ENCODE peak calls at places on chromosomes 5 and 9, in five cellular contexts. L, Z, G, C and S are unnamed samples.

GRCh38 chr9:20593131-20593530 is 29.2 kb downstream of the MLLT3 start:
- ATAC-seq in Z (no peak), L (no peak), C (no peak), G (no peak), S (no peak)

GRCh38 chr9:5536684-5537083 is 26.4 kb downstream of the PDCD1LG2 start:
- ATAC-seq in Z (no peak), C (no peak), L (no peak), G (no peak), S (no peak)

GRCh38 chr9:110926828-110927227 is 111.4 kb downstream of the LPAR1 start:
- ATAC-seq in Z (no peak), C (no peak), G (no peak), L (no peak), S (no peak)

GRCh38 chr9:131082774-131083512 is 13.4 kb upstream of the AIF1L start:
- ATAC-seq in C (peak), G (peak), Z (no peak), L (no peak), S (no peak)

GRCh38 chr9:12775373-12775962 is 648 bp downstream of the LURAP1L start:
- ATAC-seq in Z (peak), C (peak), L (peak), G (peak), S (peak)

GRCh38 chr5:66850354-66851075 is 254.3 kb downstream of the MAST4 start:
- ATAC-seq in L (no peak), Z (no peak), G (no peak), C (no peak), S (no peak)

GRCh38 chr5:67935908-67936573 is 279.5 kb upstream of the PIK3R1 start:
- ATAC-seq in Z (no peak), C (no peak), G (no peak), L (no peak), S (no peak)

GRCh38 chr5:137566780-137567179 is 67.7 kb upstream of the SPOCK1 start:
- ATAC-seq in Z (no peak), C (no peak), L (peak), G (no peak), S (no peak)

GRCh38 chr9:123275381-123275780 is 7.0 kb upstream of the STRBP start:
- ATAC-seq in G (no peak), Z (no peak), L (no peak), C (no peak), S (no peak)

GRCh38 chr9:137968235-137968634 is 90.7 kb downstream of the CACNA1B start:
- ATAC-seq in G (no peak), C (peak), Z (no peak), L (no peak), S (no peak)

GRCh38 chr9:23636199-23636598 is 189.8 kb downstream of the ELAVL2 start:
- ATAC-seq in L (no peak), G (no peak), Z (no peak), C (no peak), S (no peak)

GRCh38 chr9:91187965-91188344 is 173.8 kb downstream of the AUH start:
- ATAC-seq in C (no peak), L (no peak), Z (no peak), G (no peak), S (peak)

GRCh38 chr9:124774131-124774978 is 2.6 kb upstream of the OLFML2A start:
- ATAC-seq in L (peak), G (peak), Z (peak), C (peak), S (no peak)

GRCh38 chr5:159449925-159450324 is 119.6 kb upstream of the IL12B start:
- ATAC-seq in Z (no peak), C (peak), G (no peak), L (no peak), S (no peak)

GRCh38 chr9:96498796-96499195 is 48.8 kb downstream of the HABP4 start:
- ATAC-seq in L (no peak), G (no peak), C (no peak), Z (no peak), S (no peak)

GRCh38 chr9:96499257-96499656 is 49.3 kb downstream of the HABP4 start:
- ATAC-seq in G (no peak), Z (no peak), C (no peak), L (no peak), S (no peak)

GRCh38 chr9:96495341-96495740 is 45.4 kb downstream of the HABP4 start:
- ATAC-seq in L (no peak), Z (peak), G (no peak), C (no peak), S (no peak)

GRCh38 chr9:96496368-96497116 is 46.6 kb downstream of the HABP4 start:
- ATAC-seq in Z (no peak), G (no peak), C (peak), L (no peak), S (no peak)

GRCh38 chr9:96497117-96497399 is 47.1 kb downstream of the HABP4 start:
- ATAC-seq in L (no peak), C (no peak), G (no peak), Z (no peak), S (no peak)
- TF ChIP-seq CTCF in L (no peak), C (no peak), G (no peak), Z (no peak), S (no peak)

DNA sequence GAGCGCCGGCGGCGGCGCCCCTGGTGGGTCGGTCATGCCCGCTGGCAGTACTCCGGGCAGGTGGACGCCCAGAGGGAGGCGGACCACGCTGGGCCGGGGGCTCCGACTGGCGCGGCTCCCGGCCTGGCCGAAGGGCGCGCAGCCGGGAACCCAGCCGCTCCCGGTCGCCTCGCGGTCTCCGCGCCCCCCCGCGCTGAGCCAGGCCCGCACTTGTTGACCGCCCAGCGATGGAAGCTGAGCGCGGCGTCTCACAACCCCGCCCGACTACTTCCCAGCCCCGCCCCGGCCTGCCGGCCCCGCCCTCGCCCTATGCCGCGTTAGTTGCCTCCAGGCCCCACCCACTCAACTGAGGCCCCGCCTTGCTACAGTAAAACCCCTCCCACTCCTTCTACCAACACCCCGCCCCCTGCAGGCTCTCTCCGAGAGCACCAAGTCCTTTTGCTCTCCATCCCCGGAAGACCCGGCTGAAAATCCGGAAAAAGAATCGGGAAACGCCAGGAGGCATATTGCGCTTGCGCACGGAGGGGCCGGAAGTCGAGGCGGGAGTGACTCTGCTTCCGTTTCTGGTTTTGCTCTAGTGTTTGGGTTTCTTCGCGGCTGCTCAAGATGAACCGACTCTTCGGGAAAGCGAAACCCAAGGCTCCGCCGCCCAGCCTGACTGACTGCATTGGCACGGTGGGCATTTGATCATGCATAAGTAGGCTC is at the start of the genes BAG1 and CHMP5:
- ATAC-seq in G (peak), L (peak), Z (peak), C (peak), S (peak)
- TF ChIP-seq CTCF in G (peak), L (no peak), Z (no peak), C (no peak), S (no peak)

DNA sequence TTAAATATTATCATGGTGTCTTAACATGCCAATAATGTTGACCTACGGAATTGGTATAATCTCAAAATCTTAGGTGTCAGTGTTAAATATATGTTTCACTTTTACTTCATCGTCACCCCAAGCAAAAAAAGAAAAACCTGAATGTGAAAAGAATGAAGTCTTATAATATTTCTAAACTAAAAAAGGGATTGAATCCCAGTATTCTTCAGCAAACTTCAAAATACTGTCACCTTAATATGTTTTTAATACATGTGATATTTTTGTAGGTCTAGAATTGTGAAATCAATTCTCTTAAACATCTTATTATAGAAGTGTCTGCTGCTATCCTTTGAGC is 14.1 kb downstream of the UBE2D2 start:
- ATAC-seq in Z (no peak), C (no peak), G (no peak), L (no peak), S (no peak)
- TF ChIP-seq CTCF in Z (no peak), C (no peak), G (no peak), L (no peak), S (no peak)

GRCh38 chr5:149960272-149961185 is at the start of gene SLC26A2:
- ATAC-seq in G (peak), L (peak), C (peak), Z (peak), S (peak)

GRCh38 chr5:149961186-149961685 is 678 bp downstream of the SLC26A2 start:
- ATAC-seq in C (no peak), L (no peak), Z (no peak), G (peak), S (no peak)

GRCh38 chr5:149963722-149964121 is 3.2 kb downstream of the SLC26A2 start:
- ATAC-seq in G (no peak), L (no peak), Z (no peak), C (no peak), S (no peak)

GRCh38 chr5:149962601-149963300 is 2.2 kb downstream of the SLC26A2 start:
- ATAC-seq in C (no peak), G (no peak), L (no peak), Z (no peak), S (no peak)

GRCh38 chr5:149962040-149962439 is 1.5 kb downstream of the SLC26A2 start:
- ATAC-seq in G (no peak), L (no peak), Z (no peak), C (peak), S (no peak)
- TF ChIP-seq CTCF in G (peak), L (peak), Z (peak), C (peak), S (peak)

GRCh38 chr5:155050384-155051019 is 36.9 kb downstream of the KIF4B start:
- ATAC-seq in C (no peak), G (no peak), Z (no peak), L (no peak), S (no peak)

GRCh38 chr5:155046591-155046990 is 33.0 kb downstream of the KIF4B start:
- ATAC-seq in G (no peak), C (no peak), L (no peak), Z (no peak), S (no peak)

GRCh38 chr5:155047818-155048217 is 34.3 kb downstream of the KIF4B start:
- ATAC-seq in G (no peak), L (no peak), Z (no peak), C (no peak), S (no peak)

GRCh38 chr5:155052532-155052931 is 39.0 kb downstream of the KIF4B start:
- ATAC-seq in G (no peak), C (no peak), L (no peak), Z (no peak), S (no peak)

DNA sequence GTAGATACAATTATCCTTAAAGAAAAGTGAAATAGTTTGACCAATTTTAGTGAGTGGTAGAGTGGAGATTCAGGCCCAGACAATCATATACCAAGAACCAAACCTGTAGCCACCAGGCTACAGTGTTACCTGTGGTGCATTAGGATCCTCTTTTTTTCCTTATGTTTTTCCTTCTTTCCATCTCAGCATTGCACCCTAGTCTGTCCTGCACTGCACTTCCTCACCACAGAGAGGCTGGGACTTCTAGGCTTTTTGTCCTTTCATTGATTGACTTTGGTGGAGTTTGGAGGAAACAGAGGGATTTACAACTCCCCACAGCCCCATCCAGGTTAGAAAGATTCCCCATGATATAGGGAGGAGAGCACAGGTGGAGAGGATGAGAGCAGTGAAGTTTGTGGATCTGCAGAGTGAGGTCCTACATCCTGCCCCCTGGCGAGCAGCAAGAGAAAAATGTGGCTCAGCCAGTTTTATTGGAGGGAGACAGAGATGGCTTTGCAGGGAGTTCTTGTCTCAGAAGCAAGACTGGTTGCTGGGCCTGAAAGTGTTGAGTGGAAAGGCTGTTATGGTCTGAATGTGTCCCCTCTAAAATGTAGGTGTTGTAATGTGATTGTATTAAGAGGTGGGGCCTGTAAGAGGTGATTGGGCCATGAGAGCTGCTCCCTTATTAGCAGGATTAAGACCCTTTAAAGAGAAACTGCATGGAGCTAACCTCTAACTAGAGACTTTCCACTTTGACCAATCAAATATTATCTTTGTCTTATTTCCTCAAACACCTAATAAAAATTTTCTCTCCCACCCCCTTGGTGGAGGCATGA is 36.2 kb downstream of the KIF4B start:
- ATAC-seq in G (no peak), Z (no peak), L (peak), C (peak), S (no peak)
- TF ChIP-seq CTCF in G (no peak), Z (no peak), L (peak), C (peak), S (no peak)